ENCODE peak calls at places on chromosome 19, in ten cellular contexts. I, Z, S, O, K, C, G, U, E and A are unnamed samples.

GRCh38 chr19:16258440-16258903 is 60.8 kb downstream of the AP1M1 start:
- DNase-seq in G (no peak), U (no peak), K (no peak), S (no peak), Z (no peak), I (no peak), E (peak), C (no peak), O (no peak), A (no peak)

GRCh38 chr19:4660181-4660791 is 9.9 kb downstream of the MYDGF start:
- DNase-seq in O (peak), G (no peak), K (no peak), S (no peak), I (no peak), E (peak), C (no peak), U (no peak), Z (no peak), A (no peak)

GRCh38 chr19:13983213-13983889 is 22.8 kb downstream of the RFX1 start:
- DNase-seq in E (no peak), C (no peak), O (no peak), K (no peak), S (no peak), Z (no peak), I (no peak), G (no peak), U (peak), A (no peak)

GRCh38 chr19:1360818-1361461 is 22.8 kb upstream of the NDUFS7 start:
- DNase-seq in U (peak), Z (no peak), I (no peak), O (peak), G (no peak), K (no peak), S (no peak), E (peak), C (peak), A (no peak)

GRCh38 chr19:55176116-55176515 is 4.0 kb downstream of the SYT5 start:
- DNase-seq in C (no peak), Z (no peak), E (no peak), K (no peak), O (no peak), G (no peak), I (no peak), U (no peak), S (no peak), A (no peak)

GRCh38 chr19:54266133-54266532 is 9.1 kb upstream of the LILRB5 start:
- DNase-seq in C (no peak), S (peak), I (no peak), O (peak), K (peak), U (peak), E (peak), Z (peak), G (peak), A (peak)

GRCh38 chr19:3459322-3459881 is 20.9 kb downstream of the SMIM24 start:
- DNase-seq in K (no peak), U (no peak), E (no peak), I (no peak), Z (no peak), G (no peak), S (no peak), C (peak), O (peak), A (no peak)

GRCh38 chr19:50705422-50706019 is 14.1 kb downstream of the SHANK1 start:
- DNase-seq in E (peak), S (no peak), U (peak), C (peak), I (no peak), K (peak), O (peak), G (no peak), Z (no peak), A (peak)